ENCODE peak calls at places on chromosomes 2 and 18, in ten cellular contexts. Q, R, H, M, B, Y, Z, A, T and X are unnamed samples.

GRCh38 chr2:230865766-230866703 is 1.3 kb downstream of the ITM2C start:
- DNase-seq in Q (peak), R (no peak), H (no peak), M (peak), B (no peak), Y (no peak), Z (peak), A (no peak), T (peak), X (no peak)

GRCh38 chr18:74836296-74837139 is 238.8 kb downstream of the ZNF407 start:
- DNase-seq in Q (no peak), R (no peak), H (no peak), M (peak), B (no peak), Y (peak), Z (peak), A (no peak), T (peak), X (peak)

GRCh38 chr2:106547516-106547915 is 60.4 kb downstream of the CD8B2 start:
- DNase-seq in Q (no peak), R (no peak), H (no peak), M (no peak), B (no peak), Y (no peak), Z (no peak), A (no peak), T (no peak), X (no peak)

GRCh38 chr2:57598552-57598951 is 448.1 kb upstream of the VRK2 start:
- DNase-seq in Q (no peak), R (no peak), H (no peak), M (peak), B (no peak), Y (no peak), Z (no peak), A (no peak), T (no peak), X (no peak)

GRCh38 chr18:76208632-76209308 is 286.3 kb downstream of the ZNF516 start:
- DNase-seq in Q (peak), R (no peak), H (no peak), M (no peak), B (no peak), Y (no peak), Z (no peak), A (no peak), T (peak), X (no peak)

GRCh38 chr2:183996825-183997823 is 601.2 kb upstream of the ZNF804A start:
- DNase-seq in Q (no peak), R (no peak), H (no peak), M (no peak), B (no peak), Y (no peak), Z (no peak), A (no peak), T (no peak), X (no peak)

GRCh38 chr18:55859116-55859515 is 271.1 kb upstream of the TCF4 start:
- DNase-seq in Q (no peak), R (no peak), H (no peak), M (no peak), B (no peak), Y (no peak), Z (no peak), A (no peak), T (no peak), X (no peak)

GRCh38 chr18:58624011-58624410 is 4.9 kb downstream of the ALPK2 start:
- DNase-seq in Q (no peak), R (no peak), H (no peak), M (no peak), B (no peak), Y (no peak), Z (no peak), A (no peak), T (no peak), X (no peak)

GRCh38 chr2:186135697-186136096 is 350.4 kb upstream of the ZC3H15 start:
- DNase-seq in Q (no peak), R (no peak), H (no peak), M (no peak), B (no peak), Y (peak), Z (peak), A (no peak), T (no peak), X (no peak)

GRCh38 chr2:164689020-164689419 is 67.7 kb upstream of the GRB14 start:
- DNase-seq in Q (no peak), R (no peak), H (no peak), M (no peak), B (no peak), Y (no peak), Z (no peak), A (no peak), T (no peak), X (no peak)

GRCh38 chr18:57519668-57520424 is 66.7 kb downstream of the FECH start:
- DNase-seq in Q (no peak), R (no peak), H (no peak), M (no peak), B (no peak), Y (no peak), Z (no peak), A (no peak), T (no peak), X (no peak)

GRCh38 chr2:220701115-220701514 is 871.0 kb downstream of the EPHA4 start:
- DNase-seq in Q (no peak), R (no peak), H (no peak), M (no peak), B (no peak), Y (no peak), Z (peak), A (no peak), T (no peak), X (peak)

GRCh38 chr2:231714639-231715498 is 6.5 kb downstream of the PTMA start:
- DNase-seq in Q (peak), R (peak), H (peak), M (peak), B (peak), Y (no peak), Z (peak), A (peak), T (peak), X (no peak)

GRCh38 chr2:68482296-68482695 is 14.9 kb downstream of the APLF start:
- DNase-seq in Q (no peak), R (no peak), H (no peak), M (no peak), B (no peak), Y (no peak), Z (peak), A (no peak), T (no peak), X (no peak)

GRCh38 chr2:68483011-68483410 is 15.6 kb downstream of the APLF start:
- DNase-seq in Q (no peak), R (no peak), H (no peak), M (no peak), B (no peak), Y (no peak), Z (no peak), A (no peak), T (no peak), X (no peak)

GRCh38 chr2:68491582-68491981 is 24.2 kb downstream of the APLF start:
- DNase-seq in Q (no peak), R (no peak), H (no peak), M (no peak), B (no peak), Y (no peak), Z (no peak), A (no peak), T (no peak), X (no peak)

GRCh38 chr2:68489282-68489681 is 21.9 kb downstream of the APLF start:
- DNase-seq in Q (no peak), R (no peak), H (no peak), M (no peak), B (no peak), Y (no peak), Z (no peak), A (no peak), T (no peak), X (no peak)

GRCh38 chr2:68487773-68488355 is 20.5 kb downstream of the APLF start:
- DNase-seq in Q (no peak), R (no peak), H (no peak), M (no peak), B (no peak), Y (peak), Z (peak), A (peak), T (peak), X (peak)
- TF ChIP-seq CTCF in Q (peak), R (peak), H (peak), M (no peak), B (no peak), Y (peak), Z (peak), A (peak), T (peak), X (peak)

GRCh38 chr2:131126436-131126835 is 21.3 kb downstream of the PLEKHB2 start:
- DNase-seq in Q (no peak), R (no peak), H (no peak), M (no peak), B (no peak), Y (no peak), Z (no peak), A (no peak), T (no peak), X (no peak)
- TF ChIP-seq CTCF in Q (no peak), R (no peak), H (no peak), M (no peak), B (no peak), Y (no peak), Z (no peak), A (no peak), T (no peak), X (no peak)

GRCh38 chr2:168138369-168138768 is 109.0 kb downstream of the STK39 start:
- DNase-seq in Q (no peak), R (no peak), H (no peak), M (no peak), B (no peak), Y (no peak), Z (no peak), A (no peak), T (peak), X (no peak)

GRCh38 chr2:168135630-168136029 is 111.8 kb downstream of the STK39 start:
- DNase-seq in Q (no peak), R (no peak), H (no peak), M (no peak), B (no peak), Y (peak), Z (peak), A (no peak), T (no peak), X (no peak)

GRCh38 chr2:168137510-168138180 is 109.8 kb downstream of the STK39 start:
- DNase-seq in Q (no peak), R (no peak), H (no peak), M (no peak), B (no peak), Y (no peak), Z (no peak), A (no peak), T (peak), X (no peak)

GRCh38 chr2:168135121-168135520 is 112.3 kb downstream of the STK39 start:
- DNase-seq in Q (no peak), R (no peak), H (no peak), M (no peak), B (no peak), Y (no peak), Z (no peak), A (no peak), T (no peak), X (no peak)

GRCh38 chr2:168136392-168136977 is 110.9 kb downstream of the STK39 start:
- DNase-seq in Q (no peak), R (no peak), H (no peak), M (no peak), B (no peak), Y (peak), Z (peak), A (peak), T (peak), X (peak)
- TF ChIP-seq CTCF in Q (peak), R (peak), H (peak), M (peak), B (peak), Y (peak), Z (peak), A (peak), T (peak), X (peak)

DNA sequence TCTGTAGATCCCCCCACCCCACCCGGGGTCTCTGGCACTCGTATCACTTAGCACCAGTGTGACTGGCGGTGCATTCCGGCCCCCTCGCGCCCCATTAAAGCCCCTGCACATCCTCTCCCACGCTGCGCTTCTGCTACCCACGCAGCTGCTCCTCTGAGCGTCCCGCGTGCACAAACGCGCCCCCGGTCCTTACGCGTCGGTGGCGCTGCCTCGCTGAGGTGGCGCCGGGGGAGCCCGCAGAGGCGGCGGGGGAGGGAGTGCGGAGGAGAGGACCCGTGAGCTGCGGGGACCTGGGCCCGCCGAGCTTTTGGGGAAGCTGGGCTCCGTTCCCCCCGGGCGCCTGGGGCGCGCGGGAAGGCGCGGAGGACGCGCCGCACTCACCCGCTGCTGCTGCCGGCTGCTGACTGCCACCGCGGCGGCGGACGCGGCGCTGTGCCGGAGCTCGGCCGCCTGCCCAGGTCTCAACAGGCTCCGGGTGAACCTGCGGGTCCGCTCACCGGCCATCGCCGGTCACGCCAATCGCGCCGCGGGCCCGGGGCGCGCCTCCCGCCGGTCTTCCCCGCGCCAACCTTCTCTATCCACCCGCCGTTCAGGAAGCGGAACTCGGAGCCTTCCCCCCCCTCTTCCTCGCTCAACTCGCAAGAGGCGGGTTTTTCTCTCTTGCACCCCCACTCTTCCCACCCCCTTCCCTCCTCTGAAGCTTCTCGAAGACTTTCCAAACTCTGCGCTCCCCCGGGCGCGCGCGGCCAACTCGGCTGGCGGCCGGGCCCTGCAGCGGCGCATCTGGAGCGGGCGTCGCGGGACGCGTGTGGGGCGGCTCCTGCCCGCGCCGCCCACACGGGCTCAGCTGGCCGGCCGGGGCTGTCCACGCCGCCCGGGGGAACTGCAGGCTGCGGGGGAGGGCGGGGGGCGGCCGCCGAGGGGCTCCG is at the start of gene DOCK10:
- DNase-seq in Q (peak), R (peak), H (peak), M (peak), B (no peak), Y (peak), Z (peak), A (peak), T (peak), X (peak)
- TF ChIP-seq CTCF in Q (no peak), R (no peak), H (peak), M (no peak), B (no peak), Y (no peak), Z (no peak), A (no peak), T (no peak), X (peak)